ENCODE peak calls at places on chromosome 16, in six cellular contexts. K is NCI-H460, Q is spleen, B is right atrium auricular region, X is A549, R is caudate nucleus. D is an unnamed sample.

GRCh38 chr16:29700253-29700987 is 21.4 kb downstream of the QPRT start:
- DNase-seq in K (peak; percentile 81), Q (peak; percentile 90), B (peak; percentile 82), X (peak; percentile 96), R (no peak), D (peak; percentile 85)

GRCh38 chr16:59634951-59635350 is 900.8 kb upstream of the GOT2 start:
- DNase-seq in K (no peak), Q (no peak), B (no peak), X (no peak), R (no peak), D (no peak)

GRCh38 chr16:62408760-62409159 is 372.5 kb upstream of the CDH8 start:
- DNase-seq in K (no peak), Q (no peak), B (no peak), X (no peak), R (no peak), D (no peak)

GRCh38 chr16:71528257-71528656 is 2.0 kb downstream of the CHST4 start:
- DNase-seq in K (no peak), Q (no peak), B (no peak), X (no peak), R (no peak), D (no peak)

GRCh38 chr16:21263640-21264211 is 14.4 kb downstream of the CRYM start:
- DNase-seq in K (no peak), Q (no peak), B (no peak), X (peak; percentile 30), R (no peak), D (no peak)

GRCh38 chr16:31477220-31478216 is 5.4 kb upstream of the SLC5A2 start:
- DNase-seq in K (no peak), Q (peak; percentile 90), B (no peak), X (no peak), R (no peak), D (no peak)

GRCh38 chr16:10655415-10655977 is 39.2 kb downstream of the TEKT5 start:
- DNase-seq in K (no peak), Q (no peak), B (no peak), X (no peak), R (no peak), D (no peak)

GRCh38 chr16:55257971-55258613 is 65.9 kb upstream of the IRX6 start:
- DNase-seq in K (no peak), Q (peak; percentile 76), B (peak; percentile 65), X (no peak), R (no peak), D (peak; percentile 26)

GRCh38 chr16:67395458-67396158 is 2.3 kb upstream of the TPPP3 start:
- DNase-seq in K (no peak), Q (peak; percentile 70), B (no peak), X (no peak), R (no peak), D (no peak)

GRCh38 chr16:83298541-83298940 is 509.2 kb upstream of the HSBP1 start:
- DNase-seq in K (no peak), Q (no peak), B (no peak), X (no peak), R (no peak), D (no peak)

GRCh38 chr16:19062706-19063105 is 4.7 kb upstream of the COQ7 start:
- DNase-seq in K (no peak), Q (no peak), B (no peak), X (no peak), R (no peak), D (peak; percentile 46)

GRCh38 chr16:66335704-66336329 is 30.7 kb upstream of the CDH5 start:
- DNase-seq in K (no peak), Q (peak; percentile 57), B (no peak), X (no peak), R (no peak), D (no peak)

GRCh38 chr16:27817038-27817437 is 246.5 kb downstream of the GSG1L start:
- DNase-seq in K (no peak), Q (peak; percentile 38), B (no peak), X (no peak), R (no peak), D (no peak)

GRCh38 chr16:83847371-83848225 is 39.8 kb downstream of the HSBP1 start:
- DNase-seq in K (no peak), Q (no peak), B (peak; percentile 34), X (no peak), R (no peak), D (peak; percentile 70)